ENCODE peak calls at places on chromosomes 13 and 19, in five cellular contexts. One of them, this sample, is unnamed. For H3K9me3, the result is how much of the 10 kb centered on the place peaks cover.

GRCh38 chr13:29581666-29582065 is 13.8 kb downstream of the SLC7A1 start:
- DNase-seq in uterus: no peak
- DNase-seq in cardiac muscle cell: no peak
- DNase-seq in Peyer's patch: no peak
- DNase-seq in H9: no peak
- DNase-seq in this sample: no peak

GRCh38 chr19:29404951-29405727 is 120.7 kb upstream of the VSTM2B start:
- DNase-seq in uterus: peak
- DNase-seq in Peyer's patch: no peak
- DNase-seq in cardiac muscle cell: peak
- DNase-seq in H9: peak
- DNase-seq in this sample: no peak

GRCh38 chr13:90416519-90416918 is 931.0 kb upstream of the MIR17HG start:
- DNase-seq in Peyer's patch: no peak
- DNase-seq in uterus: no peak
- DNase-seq in cardiac muscle cell: no peak
- DNase-seq in H9: no peak
- DNase-seq in this sample: no peak

GRCh38 chr13:90686438-90686837 is 661.0 kb upstream of the MIR17HG start:
- DNase-seq in uterus: no peak
- DNase-seq in H9: no peak
- DNase-seq in Peyer's patch: no peak
- DNase-seq in cardiac muscle cell: no peak
- DNase-seq in this sample: no peak

GRCh38 chr13:42547615-42548014 is 26.3 kb upstream of the TNFSF11 start:
- DNase-seq in uterus: no peak
- DNase-seq in cardiac muscle cell: no peak
- DNase-seq in Peyer's patch: no peak
- DNase-seq in H9: no peak
- DNase-seq in this sample: no peak

GRCh38 chr13:50760751-50761150 is 82.7 kb downstream of the DLEU7 start:
- DNase-seq in uterus: no peak
- DNase-seq in H9: no peak
- DNase-seq in cardiac muscle cell: no peak
- DNase-seq in Peyer's patch: no peak
- DNase-seq in this sample: no peak

GRCh38 chr13:74074723-74075122 is 59.5 kb downstream of the KLF12 start:
- DNase-seq in H9: no peak
- DNase-seq in Peyer's patch: no peak
- DNase-seq in cardiac muscle cell: no peak
- DNase-seq in uterus: no peak
- DNase-seq in this sample: no peak

GRCh38 chr19:1896508-1896907 is 8.7 kb upstream of the ADAT3 start:
- DNase-seq in Peyer's patch: no peak
- DNase-seq in H9: no peak
- DNase-seq in uterus: no peak
- DNase-seq in cardiac muscle cell: no peak
- DNase-seq in this sample: no peak

GRCh38 chr19:45955905-45956608 is 17.6 kb downstream of the NOVA2 start:
- DNase-seq in uterus: peak
- DNase-seq in Peyer's patch: no peak
- DNase-seq in H9: no peak
- DNase-seq in cardiac muscle cell: no peak
- DNase-seq in this sample: no peak

GRCh38 chr13:55714120-55714519 is 1426.6 kb upstream of the PRR20A start:
- DNase-seq in Peyer's patch: no peak
- DNase-seq in cardiac muscle cell: no peak
- DNase-seq in uterus: no peak
- DNase-seq in H9: no peak
- DNase-seq in this sample: no peak

GRCh38 chr19:41324921-41325639 is 15.1 kb downstream of the CCDC97 start:
- DNase-seq in Peyer's patch: peak
- DNase-seq in cardiac muscle cell: peak
- DNase-seq in H9: peak
- DNase-seq in uterus: peak
- DNase-seq in this sample: peak

GRCh38 chr13:64234255-64234654 is 2818.6 kb upstream of the PCDH20 start:
- DNase-seq in Peyer's patch: no peak
- DNase-seq in cardiac muscle cell: no peak
- DNase-seq in uterus: no peak
- DNase-seq in H9: no peak
- DNase-seq in this sample: no peak

GRCh38 chr13:111281751-111282311 is 38.6 kb upstream of the TEX29 start:
- DNase-seq in cardiac muscle cell: no peak
- DNase-seq in Peyer's patch: no peak
- DNase-seq in H9: no peak
- DNase-seq in uterus: no peak
- DNase-seq in this sample: no peak

GRCh38 chr19:246551-246950 is 44.7 kb downstream of the PLPP2 start:
- DNase-seq in H9: peak
- DNase-seq in cardiac muscle cell: no peak
- DNase-seq in uterus: no peak
- DNase-seq in Peyer's patch: no peak
- DNase-seq in this sample: no peak

GRCh38 chr13:68368922-68369321 is 1138.8 kb upstream of the PCDH9 start:
- DNase-seq in Peyer's patch: no peak
- DNase-seq in H9: no peak
- DNase-seq in uterus: no peak
- DNase-seq in cardiac muscle cell: no peak
- DNase-seq in this sample: no peak

GRCh38 chr19:7421941-7422744 is 66.7 kb downstream of the PEX11G start:
- DNase-seq in uterus: no peak
- DNase-seq in cardiac muscle cell: no peak
- DNase-seq in H9: no peak
- DNase-seq in Peyer's patch: no peak
- DNase-seq in this sample: no peak

DNA sequence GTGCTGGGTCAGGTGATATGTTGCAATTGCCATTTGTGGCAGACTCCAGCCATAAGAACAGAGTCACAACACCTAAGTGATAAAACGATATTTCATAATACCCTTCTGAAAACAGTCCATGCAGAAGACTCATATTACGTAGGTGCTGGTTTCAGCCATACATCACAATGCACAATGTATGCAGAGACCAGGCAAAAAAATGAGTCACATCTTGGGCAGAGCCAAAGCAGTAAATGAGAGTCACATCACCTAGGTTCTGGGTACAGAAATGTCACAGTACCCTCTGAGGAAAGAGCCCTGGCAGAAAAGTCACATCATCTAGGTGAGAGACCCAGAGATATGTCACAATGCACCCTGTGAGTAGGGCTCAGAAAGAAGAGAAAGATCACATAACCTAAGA is 125.2 kb upstream of the ZNF91 start:
- DNase-seq in uterus: no peak
- DNase-seq in Peyer's patch: no peak
- DNase-seq in cardiac muscle cell: no peak
- DNase-seq in H9: no peak
- DNase-seq in this sample: no peak
- H3K9me3 ChIP-seq in uterus: under half
- H3K9me3 ChIP-seq in Peyer's patch: under half
- H3K9me3 ChIP-seq in cardiac muscle cell: under half
- H3K9me3 ChIP-seq in H9: half or more
- H3K9me3 ChIP-seq in this sample: under half

GRCh38 chr19:4980838-4981680 is 12.1 kb downstream of the KDM4B start:
- DNase-seq in cardiac muscle cell: no peak
- DNase-seq in Peyer's patch: no peak
- DNase-seq in uterus: no peak
- DNase-seq in H9: peak
- DNase-seq in this sample: no peak
- TF ChIP-seq CTCF in cardiac muscle cell: no peak
- TF ChIP-seq CTCF in Peyer's patch: no peak
- TF ChIP-seq CTCF in uterus: no peak
- TF ChIP-seq CTCF in H9: peak
- TF ChIP-seq CTCF in this sample: no peak

DNA sequence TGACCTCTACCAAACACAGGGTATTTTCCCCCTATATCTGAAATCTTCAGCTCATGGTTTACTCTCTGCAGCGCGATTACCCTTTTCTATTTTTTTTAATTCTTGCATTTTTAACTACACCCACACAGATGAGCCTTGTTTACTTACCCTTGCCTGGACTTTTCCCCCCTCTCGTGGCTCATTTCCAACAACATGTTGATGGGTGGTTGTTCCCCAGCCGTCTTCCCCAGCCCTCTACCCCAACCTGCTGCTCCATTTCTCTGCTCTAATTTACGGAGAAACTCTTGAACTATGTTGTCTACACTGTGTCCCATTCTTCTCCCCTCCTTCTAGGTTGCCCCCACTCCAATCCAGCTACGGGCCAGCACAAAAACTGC is 674 bp downstream of the ZNF790 start:
- DNase-seq in cardiac muscle cell: no peak
- DNase-seq in H9: no peak
- DNase-seq in Peyer's patch: no peak
- DNase-seq in uterus: no peak
- DNase-seq in this sample: no peak
- H3K9me3 ChIP-seq in cardiac muscle cell: under half
- H3K9me3 ChIP-seq in H9: under half
- H3K9me3 ChIP-seq in Peyer's patch: under half
- H3K9me3 ChIP-seq in uterus: under half
- H3K9me3 ChIP-seq in this sample: under half

GRCh38 chr19:33561261-33561660 is 39.7 kb upstream of the PEPD start:
- DNase-seq in H9: no peak
- DNase-seq in cardiac muscle cell: no peak
- DNase-seq in uterus: no peak
- DNase-seq in Peyer's patch: no peak
- DNase-seq in this sample: no peak
- TF ChIP-seq CTCF in H9: no peak
- TF ChIP-seq CTCF in cardiac muscle cell: no peak
- TF ChIP-seq CTCF in uterus: no peak
- TF ChIP-seq CTCF in Peyer's patch: no peak
- TF ChIP-seq CTCF in this sample: no peak

GRCh38 chr19:52115526-52116053 is 20.0 kb upstream of the ZNF841 start:
- DNase-seq in Peyer's patch: no peak
- DNase-seq in uterus: no peak
- DNase-seq in cardiac muscle cell: no peak
- DNase-seq in H9: no peak
- DNase-seq in this sample: no peak

GRCh38 chr19:52114691-52115090 is 19.1 kb upstream of the ZNF841 start:
- DNase-seq in uterus: no peak
- DNase-seq in cardiac muscle cell: no peak
- DNase-seq in H9: no peak
- DNase-seq in Peyer's patch: no peak
- DNase-seq in this sample: no peak

DNA sequence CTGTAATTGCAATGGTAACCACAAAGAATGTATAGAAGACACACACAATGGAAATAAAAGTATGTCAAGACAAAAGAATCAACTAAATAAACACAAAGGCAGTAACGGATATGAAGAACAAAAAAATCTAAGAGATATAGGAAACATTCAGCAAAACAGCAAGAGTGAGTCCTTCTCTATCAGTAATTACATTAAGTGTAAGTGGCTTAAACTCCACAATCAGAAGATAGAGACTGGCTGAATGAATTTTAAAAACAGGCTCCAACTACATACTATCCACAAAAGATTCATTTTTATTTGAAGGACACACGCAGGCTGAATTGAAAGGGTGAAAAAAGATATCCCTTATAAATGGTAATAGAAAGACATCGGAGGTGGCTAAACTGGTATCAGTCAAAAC is 19.5 kb downstream of the ZNF616 start:
- DNase-seq in cardiac muscle cell: no peak
- DNase-seq in Peyer's patch: no peak
- DNase-seq in uterus: no peak
- DNase-seq in H9: no peak
- DNase-seq in this sample: no peak
- H3K9me3 ChIP-seq in cardiac muscle cell: under half
- H3K9me3 ChIP-seq in Peyer's patch: under half
- H3K9me3 ChIP-seq in uterus: half or more
- H3K9me3 ChIP-seq in H9: half or more
- H3K9me3 ChIP-seq in this sample: under half

DNA sequence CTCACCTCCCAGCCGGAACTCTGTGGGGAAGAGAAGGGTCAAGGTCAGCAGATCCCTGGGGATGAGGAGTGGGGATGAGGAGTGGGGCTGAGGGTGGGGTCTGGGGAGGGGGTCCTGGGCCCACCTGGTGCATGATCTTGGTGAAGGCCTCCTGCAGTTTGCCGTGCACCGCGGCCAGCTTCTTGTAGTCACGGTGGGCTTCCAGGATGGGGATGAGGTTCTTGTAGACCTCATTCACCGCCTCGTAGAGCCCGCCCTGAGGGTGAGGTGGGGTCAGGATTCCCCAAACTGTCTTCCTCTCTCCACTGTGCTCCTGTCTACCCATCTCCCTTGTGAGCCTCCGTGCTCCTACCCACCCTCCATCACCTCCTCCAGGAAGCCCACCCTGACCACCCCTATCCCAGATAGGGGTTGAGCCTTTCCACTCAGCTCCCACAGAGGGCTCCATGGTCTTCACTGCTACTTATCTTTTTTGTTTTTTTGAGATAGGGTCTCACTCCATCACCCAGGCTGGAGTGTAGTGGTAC is 6.8 kb upstream of the KANK2 start:
- DNase-seq in cardiac muscle cell: no peak
- DNase-seq in Peyer's patch: no peak
- DNase-seq in uterus: no peak
- DNase-seq in H9: no peak
- DNase-seq in this sample: no peak
- TF ChIP-seq CTCF in cardiac muscle cell: no peak
- TF ChIP-seq CTCF in Peyer's patch: no peak
- TF ChIP-seq CTCF in uterus: no peak
- TF ChIP-seq CTCF in H9: no peak
- TF ChIP-seq CTCF in this sample: no peak